ENCODE peak calls at places on chromosomes 11 and 22, in four cellular contexts. One of them, this sample, is unnamed. For H3K27me3, the result is how much of the 10 kb centered on the place peaks cover.

GRCh38 chr11:111557425-111558111 is 17.0 kb downstream of the LAYN start:
- DNase-seq in fibroblast of lung: peak
- DNase-seq in sigmoid colon: no peak
- DNase-seq in IMR-90: peak
- DNase-seq in this sample: peak

GRCh38 chr11:64916040-64916847 is 765 bp downstream of the ATG2A start:
- DNase-seq in fibroblast of lung: peak
- DNase-seq in IMR-90: peak
- DNase-seq in sigmoid colon: peak
- DNase-seq in this sample: peak

GRCh38 chr11:29280452-29280851 is 736.4 kb downstream of the KCNA4 start:
- DNase-seq in IMR-90: peak
- DNase-seq in fibroblast of lung: peak
- DNase-seq in sigmoid colon: no peak
- DNase-seq in this sample: peak

GRCh38 chr22:30301995-30302809 is 12.9 kb upstream of the CASTOR1 start:
- DNase-seq in sigmoid colon: peak
- DNase-seq in IMR-90: peak
- DNase-seq in fibroblast of lung: peak
- DNase-seq in this sample: peak

GRCh38 chr22:49937758-49938564 is 19.5 kb downstream of the CRELD2 start:
- DNase-seq in fibroblast of lung: no peak
- DNase-seq in IMR-90: no peak
- DNase-seq in sigmoid colon: no peak
- DNase-seq in this sample: no peak

GRCh38 chr11:75342966-75343870 is 8.2 kb downstream of the ARRB1 start:
- DNase-seq in fibroblast of lung: no peak
- DNase-seq in IMR-90: peak
- DNase-seq in sigmoid colon: peak
- DNase-seq in this sample: peak

GRCh38 chr11:12235945-12236743 is 125.8 kb downstream of the MICAL2 start:
- DNase-seq in sigmoid colon: no peak
- DNase-seq in fibroblast of lung: peak
- DNase-seq in IMR-90: peak
- DNase-seq in this sample: peak

GRCh38 chr22:49656291-49656851 is 171.3 kb downstream of the BRD1 start:
- DNase-seq in sigmoid colon: no peak
- DNase-seq in IMR-90: no peak
- DNase-seq in fibroblast of lung: no peak
- DNase-seq in this sample: no peak

GRCh38 chr22:49971232-49972162 is 10.9 kb downstream of the PIM3 start:
- DNase-seq in sigmoid colon: peak
- DNase-seq in IMR-90: no peak
- DNase-seq in fibroblast of lung: peak
- DNase-seq in this sample: no peak

GRCh38 chr11:126474888-126475626 is 119.6 kb downstream of the ST3GAL4 start:
- DNase-seq in sigmoid colon: no peak
- DNase-seq in fibroblast of lung: no peak
- DNase-seq in IMR-90: no peak
- DNase-seq in this sample: no peak

GRCh38 chr11:111183706-111184105 is 61.8 kb upstream of the POU2AF2 start:
- DNase-seq in IMR-90: peak
- DNase-seq in fibroblast of lung: no peak
- DNase-seq in sigmoid colon: no peak
- DNase-seq in this sample: peak

GRCh38 chr11:45213316-45213665 is 66.9 kb downstream of the PRDM11 start:
- DNase-seq in fibroblast of lung: no peak
- DNase-seq in IMR-90: no peak
- DNase-seq in sigmoid colon: peak
- DNase-seq in this sample: no peak

GRCh38 chr11:79940976-79941735 is 500.3 kb upstream of the TENM4 start:
- DNase-seq in fibroblast of lung: peak
- DNase-seq in sigmoid colon: no peak
- DNase-seq in IMR-90: peak
- DNase-seq in this sample: peak

GRCh38 chr11:95715777-95716241 is 73.8 kb downstream of the FAM76B start:
- DNase-seq in sigmoid colon: no peak
- DNase-seq in fibroblast of lung: peak
- DNase-seq in IMR-90: no peak
- DNase-seq in this sample: peak

GRCh38 chr11:37504066-37504611 is 906.1 kb upstream of the RAG2 start:
- DNase-seq in sigmoid colon: no peak
- DNase-seq in IMR-90: peak
- DNase-seq in fibroblast of lung: peak
- DNase-seq in this sample: peak

GRCh38 chr11:126310992-126311310 is 7.1 kb downstream of the DCPS start:
- DNase-seq in fibroblast of lung: peak
- DNase-seq in sigmoid colon: no peak
- DNase-seq in IMR-90: peak
- DNase-seq in this sample: no peak

GRCh38 chr11:103609117-103610066 is 427.0 kb upstream of the DDI1 start:
- DNase-seq in IMR-90: peak
- DNase-seq in sigmoid colon: no peak
- DNase-seq in fibroblast of lung: peak
- DNase-seq in this sample: peak

GRCh38 chr11:47257518-47258316 is at the start of gene NR1H3:
- DNase-seq in sigmoid colon: peak
- DNase-seq in IMR-90: peak
- DNase-seq in fibroblast of lung: peak
- DNase-seq in this sample: no peak

GRCh38 chr11:10654211-10655150 is 39.1 kb downstream of the IRAG1 start:
- DNase-seq in sigmoid colon: peak
- DNase-seq in fibroblast of lung: peak
- DNase-seq in IMR-90: peak
- DNase-seq in this sample: peak

GRCh38 chr22:38355275-38355674 is 38.0 kb upstream of the CSNK1E start:
- DNase-seq in sigmoid colon: peak
- DNase-seq in IMR-90: no peak
- DNase-seq in fibroblast of lung: no peak
- DNase-seq in this sample: no peak

GRCh38 chr11:32105871-32106312 is 15.0 kb downstream of the RCN1 start:
- DNase-seq in IMR-90: no peak
- DNase-seq in fibroblast of lung: no peak
- DNase-seq in sigmoid colon: no peak
- DNase-seq in this sample: no peak

GRCh38 chr11:12860827-12861226 is 148.3 kb upstream of the RASSF10 start:
- DNase-seq in fibroblast of lung: peak
- DNase-seq in IMR-90: no peak
- DNase-seq in sigmoid colon: no peak
- DNase-seq in this sample: no peak

GRCh38 chr22:32536352-32536751 is 61.7 kb downstream of the FBXO7 start:
- DNase-seq in IMR-90: no peak
- DNase-seq in sigmoid colon: no peak
- DNase-seq in fibroblast of lung: no peak
- DNase-seq in this sample: no peak

GRCh38 chr11:12777208-12777874 is 103.1 kb downstream of the TEAD1 start:
- DNase-seq in fibroblast of lung: no peak
- DNase-seq in sigmoid colon: no peak
- DNase-seq in IMR-90: peak
- DNase-seq in this sample: no peak

GRCh38 chr11:79200398-79201070 is 240.3 kb downstream of the TENM4 start:
- DNase-seq in IMR-90: no peak
- DNase-seq in sigmoid colon: no peak
- DNase-seq in fibroblast of lung: no peak
- DNase-seq in this sample: peak

GRCh38 chr11:67409261-67409666 is 5.4 kb downstream of the TBC1D10C start:
- DNase-seq in IMR-90: no peak
- DNase-seq in fibroblast of lung: no peak
- DNase-seq in sigmoid colon: no peak
- DNase-seq in this sample: no peak

GRCh38 chr11:83257638-83258229 is 28.4 kb downstream of the CCDC90B start:
- DNase-seq in sigmoid colon: no peak
- DNase-seq in fibroblast of lung: peak
- DNase-seq in IMR-90: peak
- DNase-seq in this sample: peak

GRCh38 chr11:87097582-87097981 is 59.8 kb downstream of the TMEM135 start:
- DNase-seq in fibroblast of lung: peak
- DNase-seq in sigmoid colon: no peak
- DNase-seq in IMR-90: peak
- DNase-seq in this sample: peak

GRCh38 chr22:25780673-25781072 is 38.7 kb downstream of the MYO18B start:
- DNase-seq in IMR-90: no peak
- DNase-seq in sigmoid colon: no peak
- DNase-seq in fibroblast of lung: no peak
- DNase-seq in this sample: no peak

GRCh38 chr11:64131657-64132387 is 34.1 kb downstream of the MACROD1 start:
- DNase-seq in IMR-90: no peak
- DNase-seq in sigmoid colon: no peak
- DNase-seq in fibroblast of lung: no peak
- DNase-seq in this sample: no peak

GRCh38 chr11:134047586-134047999 is 21.3 kb upstream of the JAM3 start:
- DNase-seq in IMR-90: peak
- DNase-seq in sigmoid colon: peak
- DNase-seq in fibroblast of lung: peak
- DNase-seq in this sample: no peak

GRCh38 chr11:67644042-67644441 is 4.5 kb upstream of the TBX10 start:
- DNase-seq in fibroblast of lung: no peak
- DNase-seq in sigmoid colon: no peak
- DNase-seq in IMR-90: no peak
- DNase-seq in this sample: peak

GRCh38 chr11:70204466-70204799 is 1.3 kb downstream of the FADD start:
- DNase-seq in fibroblast of lung: no peak
- DNase-seq in IMR-90: no peak
- DNase-seq in sigmoid colon: no peak
- DNase-seq in this sample: no peak

GRCh38 chr22:19646383-19646782 is 67.9 kb upstream of the SEPTIN5 start:
- DNase-seq in IMR-90: no peak
- DNase-seq in fibroblast of lung: no peak
- DNase-seq in sigmoid colon: no peak
- DNase-seq in this sample: no peak

GRCh38 chr11:820655-821512 is 2.2 kb downstream of the PNPLA2 start:
- DNase-seq in sigmoid colon: peak
- DNase-seq in fibroblast of lung: no peak
- DNase-seq in IMR-90: peak
- DNase-seq in this sample: peak
- TF ChIP-seq CTCF in sigmoid colon: no peak
- TF ChIP-seq CTCF in fibroblast of lung: no peak
- TF ChIP-seq CTCF in IMR-90: no peak
- TF ChIP-seq CTCF in this sample: no peak

GRCh38 chr11:35138949-35139881 is at the start of gene CD44:
- DNase-seq in fibroblast of lung: peak
- DNase-seq in IMR-90: peak
- DNase-seq in sigmoid colon: peak
- DNase-seq in this sample: peak
- H3K4me3 ChIP-seq in fibroblast of lung: peak
- H3K4me3 ChIP-seq in IMR-90: peak
- H3K4me3 ChIP-seq in sigmoid colon: peak
- H3K4me3 ChIP-seq in this sample: peak

GRCh38 chr11:120694706-120695105 is 183.2 kb downstream of the GRIK4 start:
- DNase-seq in fibroblast of lung: no peak
- DNase-seq in sigmoid colon: no peak
- DNase-seq in IMR-90: no peak
- DNase-seq in this sample: no peak

GRCh38 chr11:120698918-120699317 is 187.4 kb downstream of the GRIK4 start:
- DNase-seq in sigmoid colon: no peak
- DNase-seq in fibroblast of lung: no peak
- DNase-seq in IMR-90: no peak
- DNase-seq in this sample: no peak

GRCh38 chr11:120690406-120690805 is 178.9 kb downstream of the GRIK4 start:
- DNase-seq in sigmoid colon: no peak
- DNase-seq in fibroblast of lung: no peak
- DNase-seq in IMR-90: no peak
- DNase-seq in this sample: no peak

GRCh38 chr11:120696597-120696996 is 185.0 kb downstream of the GRIK4 start:
- DNase-seq in sigmoid colon: no peak
- DNase-seq in IMR-90: no peak
- DNase-seq in fibroblast of lung: no peak
- DNase-seq in this sample: no peak

DNA sequence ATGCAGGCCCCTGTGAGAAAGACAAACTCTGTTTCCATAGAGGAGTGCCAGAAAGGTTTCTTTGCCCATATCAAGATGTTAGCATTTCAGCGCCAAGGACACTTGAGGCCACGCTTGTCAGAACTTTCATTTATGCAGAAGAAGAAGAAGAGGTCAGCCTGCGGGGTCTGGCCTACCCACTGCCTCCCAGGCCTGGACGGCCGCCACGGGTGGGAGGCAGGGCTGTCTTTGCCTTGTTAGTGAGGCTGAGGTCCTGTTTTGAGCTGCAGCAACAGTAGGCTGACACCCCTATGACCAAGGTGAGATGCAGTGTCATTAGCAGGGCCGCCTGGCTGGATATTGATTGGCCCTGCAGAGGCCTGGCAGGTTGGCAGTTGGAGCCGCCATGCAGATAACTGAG is 183.9 kb downstream of the GRIK4 start:
- DNase-seq in IMR-90: no peak
- DNase-seq in sigmoid colon: no peak
- DNase-seq in fibroblast of lung: no peak
- DNase-seq in this sample: no peak
- H3K27me3 ChIP-seq in IMR-90: under half
- H3K27me3 ChIP-seq in sigmoid colon: under half
- H3K27me3 ChIP-seq in fibroblast of lung: under half
- H3K27me3 ChIP-seq in this sample: under half

GRCh38 chr11:2099523-2100316 is 39.5 kb downstream of the IGF2 start:
- DNase-seq in sigmoid colon: peak
- DNase-seq in IMR-90: no peak
- DNase-seq in fibroblast of lung: no peak
- DNase-seq in this sample: peak
- TF ChIP-seq CTCF in sigmoid colon: no peak
- TF ChIP-seq CTCF in IMR-90: no peak
- TF ChIP-seq CTCF in fibroblast of lung: no peak
- TF ChIP-seq CTCF in this sample: peak

DNA sequence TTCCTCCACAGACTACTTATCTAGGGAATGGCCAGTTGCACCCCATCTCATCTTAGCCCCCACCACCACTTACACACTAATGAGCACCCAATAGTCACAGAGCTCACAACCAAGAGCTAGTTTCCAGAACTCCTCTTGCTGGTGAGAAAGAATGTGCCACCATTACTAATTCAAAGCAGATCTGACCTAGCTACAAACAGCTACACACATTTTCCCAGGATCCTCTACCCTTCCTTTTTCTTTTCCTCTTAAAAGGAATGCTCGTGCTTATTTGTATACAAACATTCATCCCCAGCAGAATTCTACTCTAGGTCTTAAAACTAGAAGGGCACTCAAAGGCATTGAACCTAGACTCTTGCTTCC is 136.8 kb downstream of the CD44 start:
- DNase-seq in sigmoid colon: no peak
- DNase-seq in IMR-90: no peak
- DNase-seq in fibroblast of lung: no peak
- DNase-seq in this sample: peak
- H3K4me3 ChIP-seq in sigmoid colon: no peak
- H3K4me3 ChIP-seq in IMR-90: no peak
- H3K4me3 ChIP-seq in fibroblast of lung: no peak
- H3K4me3 ChIP-seq in this sample: no peak